ENCODE peak calls at places on chromosomes 13 and 19, in five cellular contexts. Y is AG09319, N is NCI-H1092, L is progenitor cell of endocrine pancreas, B is amniotic stem cell. E is an unnamed sample.

GRCh38 chr19:40907968-40908735 is 26.1 kb upstream of the CYP2A7 start:
- DNase-seq in Y (no peak), N (no peak), L (no peak), B (no peak), E (no peak)

GRCh38 chr13:23557733-23558132 is 12.5 kb upstream of the TNFRSF19 start:
- DNase-seq in Y (no peak), N (no peak), L (no peak), B (no peak), E (no peak)

GRCh38 chr13:106184778-106185177 is 350.7 kb downstream of the EFNB2 start:
- DNase-seq in Y (no peak), N (no peak), L (no peak), B (no peak), E (no peak)

GRCh38 chr19:5108123-5108613 is 139.3 kb downstream of the KDM4B start:
- DNase-seq in Y (no peak), N (no peak), L (no peak), B (no peak), E (no peak)

GRCh38 chr19:46288896-46289588 is 7.8 kb upstream of the HIF3A start:
- DNase-seq in Y (peak), N (no peak), L (no peak), B (peak), E (peak)

GRCh38 chr19:57802269-57802668 is 12.4 kb downstream of the ZNF552 start:
- DNase-seq in Y (no peak), N (no peak), L (no peak), B (no peak), E (no peak)

GRCh38 chr13:110347535-110348308 is 40.6 kb downstream of the COL4A2 start:
- DNase-seq in Y (no peak), N (no peak), L (no peak), B (peak), E (peak)

GRCh38 chr13:76004411-76004810 is 368.3 kb downstream of the LMO7 start:
- DNase-seq in Y (no peak), N (no peak), L (no peak), B (peak), E (no peak)

GRCh38 chr19:8305798-8306197 is 2.4 kb downstream of the CD320 start:
- DNase-seq in Y (no peak), N (no peak), L (peak), B (no peak), E (no peak)

E was measured in GM04504.